ENCODE peak calls at places on chromosomes 16 and 17, in nine cellular contexts. N is heart right ventricle, S is choroid plexus epithelial cell, G is lung, O is suprapubic skin, B is cardiac fibroblast, H is astrocyte of the spinal cord, I is tibial artery, V is brain microvascular endothelial cell. Y is an unnamed sample.

GRCh38 chr17:33381201-33381600 is 88.1 kb upstream of the ASIC2 start:
- DNase-seq in N (no peak), S (peak), G (no peak), O (no peak), B (no peak), H (no peak), I (no peak), V (no peak), Y (no peak)

GRCh38 chr16:70700101-70701020 is 14.5 kb upstream of the MTSS2 start:
- DNase-seq in N (peak), S (no peak), G (no peak), O (no peak), B (no peak), H (peak), I (peak), V (no peak), Y (no peak)

GRCh38 chr17:60134396-60135159 is 15.2 kb upstream of the CA4 start:
- DNase-seq in N (peak), S (peak), G (no peak), O (peak), B (peak), H (peak), I (peak), V (peak), Y (peak)

GRCh38 chr16:11396241-11397048 is 51.2 kb downstream of the RMI2 start:
- DNase-seq in N (peak), S (peak), G (peak), O (peak), B (peak), H (peak), I (peak), V (peak), Y (peak)

GRCh38 chr17:71978435-71978834 is 142.4 kb upstream of the SOX9 start:
- DNase-seq in N (no peak), S (no peak), G (no peak), O (no peak), B (no peak), H (no peak), I (no peak), V (no peak), Y (no peak)

GRCh38 chr17:41627316-41628072 is 3.1 kb upstream of the KRT17 start:
- DNase-seq in N (no peak), S (no peak), G (no peak), O (no peak), B (no peak), H (no peak), I (no peak), V (no peak), Y (no peak)

GRCh38 chr16:68324780-68325357 is 14.1 kb downstream of the PRMT7 start:
- DNase-seq in N (no peak), S (no peak), G (no peak), O (no peak), B (no peak), H (no peak), I (no peak), V (no peak), Y (no peak)

GRCh38 chr16:87698676-87699179 is 67.1 kb downstream of the KLHDC4 start:
- DNase-seq in N (no peak), S (no peak), G (no peak), O (no peak), B (no peak), H (no peak), I (no peak), V (no peak), Y (no peak)

GRCh38 chr17:5584971-5585794 is 874 bp upstream of the NLRP1 start:
- DNase-seq in N (no peak), S (peak), G (no peak), O (no peak), B (peak), H (peak), I (no peak), V (no peak), Y (peak)

GRCh38 chr16:80369138-80369537 is 171.7 kb upstream of the DYNLRB2 start:
- DNase-seq in N (no peak), S (no peak), G (no peak), O (no peak), B (no peak), H (no peak), I (no peak), V (no peak), Y (no peak)

GRCh38 chr17:27294689-27295630 is 1.0 kb downstream of the WSB1 start:
- DNase-seq in N (peak), S (peak), G (peak), O (peak), B (peak), H (peak), I (peak), V (peak), Y (peak)

GRCh38 chr17:67021196-67021595 is 23.2 kb upstream of the CACNG1 start:
- DNase-seq in N (no peak), S (no peak), G (no peak), O (no peak), B (no peak), H (no peak), I (no peak), V (no peak), Y (no peak)

GRCh38 chr17:63433746-63434591 is 12.1 kb downstream of the CYB561 start:
- DNase-seq in N (peak), S (peak), G (peak), O (peak), B (peak), H (peak), I (peak), V (peak), Y (peak)

GRCh38 chr16:81519298-81520150 is 74.9 kb downstream of the CMIP start:
- DNase-seq in N (no peak), S (no peak), G (no peak), O (no peak), B (no peak), H (no peak), I (peak), V (no peak), Y (no peak)

GRCh38 chr16:57175896-57176295 is 9.9 kb downstream of the PSME3IP1 start:
- DNase-seq in N (no peak), S (peak), G (no peak), O (no peak), B (no peak), H (peak), I (no peak), V (no peak), Y (no peak)

GRCh38 chr16:72455743-72456659 is 284.0 kb upstream of the PMFBP1 start:
- DNase-seq in N (no peak), S (no peak), G (no peak), O (no peak), B (no peak), H (no peak), I (no peak), V (no peak), Y (no peak)

GRCh38 chr17:54932711-54933110 is 32.1 kb downstream of the TOM1L1 start:
- DNase-seq in N (no peak), S (peak), G (no peak), O (no peak), B (no peak), H (peak), I (no peak), V (no peak), Y (no peak)

GRCh38 chr17:78479369-78479768 is 97.8 kb downstream of the DNAH17 start:
- DNase-seq in N (no peak), S (no peak), G (no peak), O (no peak), B (no peak), H (no peak), I (no peak), V (no peak), Y (no peak)

GRCh38 chr17:48393271-48393670 is 36.7 kb downstream of the SKAP1 start:
- DNase-seq in N (no peak), S (no peak), G (no peak), O (no peak), B (peak), H (peak), I (no peak), V (no peak), Y (no peak)

GRCh38 chr16:17552351-17552750 is 81.6 kb upstream of the XYLT1 start:
- DNase-seq in N (no peak), S (no peak), G (no peak), O (no peak), B (no peak), H (no peak), I (no peak), V (no peak), Y (no peak)

GRCh38 chr17:37177234-37177633 is 198.6 kb upstream of the C17orf78 start:
- DNase-seq in N (no peak), S (peak), G (no peak), O (no peak), B (peak), H (peak), I (no peak), V (no peak), Y (no peak)

GRCh38 chr17:31452101-31452500 is 60.6 kb downstream of the RAB11FIP4 start:
- DNase-seq in N (no peak), S (no peak), G (no peak), O (no peak), B (peak), H (no peak), I (no peak), V (no peak), Y (no peak)

GRCh38 chr16:56700195-56700594 is 17.9 kb downstream of the MT1X start:
- DNase-seq in N (no peak), S (peak), G (no peak), O (no peak), B (peak), H (no peak), I (no peak), V (no peak), Y (no peak)

GRCh38 chr17:80453980-80454556 is 22.3 kb downstream of the NPTX1 start:
- DNase-seq in N (no peak), S (no peak), G (no peak), O (no peak), B (no peak), H (no peak), I (no peak), V (no peak), Y (no peak)

GRCh38 chr17:55634702-55635101 is 88.0 kb downstream of the TMEM100 start:
- DNase-seq in N (no peak), S (peak), G (no peak), O (no peak), B (no peak), H (no peak), I (no peak), V (no peak), Y (no peak)

GRCh38 chr17:35116845-35117244 is 2.8 kb downstream of the RAD51D start:
- DNase-seq in N (no peak), S (peak), G (no peak), O (no peak), B (no peak), H (peak), I (no peak), V (no peak), Y (no peak)

GRCh38 chr16:72554935-72555334 is 383.0 kb upstream of the PMFBP1 start:
- DNase-seq in N (no peak), S (peak), G (no peak), O (no peak), B (peak), H (no peak), I (no peak), V (peak), Y (no peak)

GRCh38 chr17:8016632-8017424 is 14.4 kb downstream of the GUCY2D start:
- DNase-seq in N (no peak), S (peak), G (peak), O (peak), B (peak), H (peak), I (no peak), V (peak), Y (no peak)

GRCh38 chr16:24731722-24732419 is 2.4 kb downstream of the TNRC6A start:
- DNase-seq in N (peak), S (peak), G (no peak), O (no peak), B (no peak), H (no peak), I (no peak), V (no peak), Y (no peak)

GRCh38 chr17:79732804-79733691 is 2.3 kb downstream of the ENPP7 start:
- DNase-seq in N (no peak), S (peak), G (peak), O (no peak), B (no peak), H (no peak), I (no peak), V (no peak), Y (no peak)

GRCh38 chr17:81401727-81402529 is 6.7 kb downstream of the BAHCC1 start:
- DNase-seq in N (no peak), S (peak), G (no peak), O (no peak), B (peak), H (no peak), I (peak), V (no peak), Y (no peak)

GRCh38 chr17:59074494-59074893 is 32.2 kb downstream of the TRIM37 start:
- DNase-seq in N (no peak), S (peak), G (no peak), O (no peak), B (peak), H (peak), I (no peak), V (peak), Y (peak)

GRCh38 chr17:19569785-19570496 is 36.3 kb downstream of the SLC47A1 start:
- DNase-seq in N (no peak), S (no peak), G (no peak), O (no peak), B (no peak), H (no peak), I (no peak), V (no peak), Y (no peak)

GRCh38 chr17:4605826-4606225 is 21.5 kb downstream of the SMTNL2 start:
- DNase-seq in N (peak), S (peak), G (no peak), O (no peak), B (peak), H (peak), I (no peak), V (peak), Y (no peak)

DNA sequence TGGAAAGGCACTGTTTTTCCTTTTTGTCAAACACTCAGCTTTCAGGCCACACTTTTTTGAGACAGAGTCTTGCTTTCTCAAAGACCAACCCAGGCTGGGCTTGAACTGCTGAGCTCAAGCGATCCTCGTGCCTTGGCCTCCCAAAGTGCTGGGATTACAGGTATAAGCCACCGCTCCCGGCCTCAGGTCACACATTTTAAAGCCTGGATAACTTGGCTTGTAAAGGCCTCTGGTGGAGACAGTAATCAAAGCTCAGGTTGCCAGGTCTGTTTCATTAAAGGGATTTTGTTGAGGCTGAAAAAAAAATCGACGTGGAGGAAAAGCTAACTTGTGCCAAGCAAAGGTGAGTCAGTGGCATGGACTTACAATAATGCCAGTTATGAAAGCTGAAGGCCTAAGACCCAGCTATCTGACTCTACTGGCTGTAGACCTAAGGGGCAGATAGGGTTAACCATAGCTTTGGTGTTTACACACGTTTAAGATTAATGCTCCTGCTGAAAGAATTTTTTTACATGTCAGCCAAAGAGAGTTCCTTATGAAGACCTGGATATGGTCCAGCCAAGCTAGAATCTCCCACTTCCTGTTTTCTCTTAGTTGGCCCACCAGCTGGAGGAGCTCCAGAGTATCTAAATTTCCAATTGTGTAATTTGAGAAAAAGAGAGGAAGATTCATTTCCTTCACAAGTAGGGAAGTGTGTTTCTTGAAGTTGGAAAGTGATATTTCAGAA is 910 bp downstream of the NBR1 start:
- DNase-seq in N (peak), S (peak), G (no peak), O (no peak), B (peak), H (peak), I (no peak), V (peak), Y (peak)
- TF ChIP-seq CTCF in N (peak), S (peak), G (peak), O (no peak), B (peak), H (peak), I (peak), V (peak), Y (peak)

GRCh38 chr16:88833086-88833485 is 21.4 kb upstream of the APRT start:
- DNase-seq in N (no peak), S (no peak), G (no peak), O (no peak), B (no peak), H (no peak), I (no peak), V (no peak), Y (no peak)

GRCh38 chr16:88834670-88835069 is 22.1 kb downstream of the GALNS start:
- DNase-seq in N (no peak), S (no peak), G (no peak), O (no peak), B (no peak), H (no peak), I (no peak), V (no peak), Y (no peak)

GRCh38 chr16:88830783-88831182 is 19.1 kb upstream of the APRT start:
- DNase-seq in N (no peak), S (no peak), G (no peak), O (no peak), B (no peak), H (no peak), I (no peak), V (no peak), Y (no peak)

GRCh38 chr16:88830250-88830649 is 18.5 kb upstream of the APRT start:
- DNase-seq in N (peak), S (no peak), G (no peak), O (no peak), B (no peak), H (no peak), I (no peak), V (no peak), Y (no peak)

GRCh38 chr16:88831838-88832237 is 20.1 kb upstream of the APRT start:
- DNase-seq in N (no peak), S (no peak), G (no peak), O (no peak), B (peak), H (no peak), I (no peak), V (no peak), Y (peak)
- TF ChIP-seq CTCF in N (no peak), S (no peak), G (no peak), O (no peak), B (no peak), H (no peak), I (no peak), V (peak), Y (peak)

GRCh38 chr17:21241564-21241963 is 11.6 kb downstream of the NATD1 start:
- DNase-seq in N (no peak), S (no peak), G (no peak), O (no peak), B (no peak), H (no peak), I (no peak), V (no peak), Y (no peak)

GRCh38 chr17:21242780-21243515 is 10.3 kb downstream of the NATD1 start:
- DNase-seq in N (peak), S (no peak), G (no peak), O (no peak), B (no peak), H (no peak), I (no peak), V (no peak), Y (no peak)

GRCh38 chr17:21242026-21242700 is 11.0 kb downstream of the NATD1 start:
- DNase-seq in N (no peak), S (peak), G (no peak), O (no peak), B (peak), H (no peak), I (no peak), V (no peak), Y (peak)

GRCh38 chr17:21240375-21241055 is 12.7 kb downstream of the NATD1 start:
- DNase-seq in N (no peak), S (no peak), G (no peak), O (no peak), B (no peak), H (no peak), I (no peak), V (no peak), Y (no peak)

GRCh38 chr17:21239680-21240374 is 13.4 kb downstream of the NATD1 start:
- DNase-seq in N (no peak), S (peak), G (no peak), O (no peak), B (peak), H (peak), I (no peak), V (peak), Y (peak)
- TF ChIP-seq CTCF in N (peak), S (peak), G (no peak), O (no peak), B (peak), H (peak), I (peak), V (peak), Y (peak)

DNA sequence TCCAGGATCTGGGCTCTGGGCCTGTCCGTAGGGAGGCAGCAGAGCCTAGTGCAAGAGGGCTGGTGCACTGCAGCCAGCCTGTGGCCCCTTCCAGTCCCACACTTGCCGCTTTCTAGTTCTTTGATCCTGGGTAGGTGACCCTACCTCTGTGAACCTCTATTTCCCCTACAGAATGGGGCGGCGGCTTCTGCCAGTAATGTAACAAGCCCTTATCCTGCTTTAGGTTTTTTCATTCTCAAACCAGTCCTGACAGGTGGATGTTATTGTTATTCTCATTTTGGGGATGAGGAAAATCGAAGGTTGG is 744 bp downstream of the E4F1 start:
- DNase-seq in N (no peak), S (peak), G (no peak), O (no peak), B (no peak), H (no peak), I (no peak), V (peak), Y (peak)
- TF ChIP-seq CTCF in N (no peak), S (peak), G (no peak), O (no peak), B (peak), H (peak), I (no peak), V (peak), Y (no peak)

GRCh38 chr17:28715217-28715616 is 2.5 kb downstream of the RAB34 start:
- DNase-seq in N (no peak), S (no peak), G (no peak), O (no peak), B (no peak), H (no peak), I (no peak), V (no peak), Y (no peak)

GRCh38 chr17:28718990-28719433 is 773 bp upstream of the RPL23A start:
- DNase-seq in N (no peak), S (no peak), G (no peak), O (no peak), B (no peak), H (no peak), I (no peak), V (no peak), Y (no peak)

GRCh38 chr17:28718317-28718672 is 627 bp upstream of the RAB34 start:
- DNase-seq in N (no peak), S (no peak), G (no peak), O (no peak), B (peak), H (no peak), I (no peak), V (no peak), Y (no peak)

GRCh38 chr17:28716740-28717577 is 709 bp downstream of the RAB34 start:
- DNase-seq in N (no peak), S (peak), G (no peak), O (no peak), B (peak), H (peak), I (peak), V (peak), Y (no peak)

GRCh38 chr17:28717578-28718316 is at the start of gene RAB34:
- DNase-seq in N (peak), S (peak), G (peak), O (peak), B (peak), H (peak), I (peak), V (peak), Y (peak)
- TF ChIP-seq CTCF in N (peak), S (no peak), G (no peak), O (no peak), B (no peak), H (peak), I (peak), V (peak), Y (peak)

GRCh38 chr17:57419940-57420522 is 163.7 kb downstream of the MSI2 start:
- DNase-seq in N (no peak), S (no peak), G (no peak), O (no peak), B (no peak), H (no peak), I (no peak), V (no peak), Y (no peak)
- TF ChIP-seq CTCF in N (no peak), S (no peak), G (no peak), O (no peak), B (no peak), H (no peak), I (no peak), V (no peak), Y (no peak)